ENCODE peak calls at places on chromosomes 3 and 15, in six cellular contexts. H, X, N, M, A and J are unnamed samples.

GRCh38 chr15:40590635-40591105 is 3.4 kb upstream of the KNL1 start:
- DNase-seq in X (no peak), H (no peak), N (no peak), A (no peak), M (no peak), J (no peak)

GRCh38 chr3:141646760-141647561 is 91.1 kb upstream of the RNF7 start:
- DNase-seq in X (peak), N (peak), H (no peak), A (peak), M (peak), J (peak)

GRCh38 chr3:8983026-8983425 is 19.8 kb upstream of the RAD18 start:
- DNase-seq in H (no peak), N (no peak), M (no peak), X (no peak), A (no peak), J (no peak)

GRCh38 chr3:195892355-195893120 is 15.8 kb downstream of the TNK2 start:
- DNase-seq in A (peak), N (peak), X (no peak), M (peak), H (no peak), J (no peak)

GRCh38 chr3:94483403-94483802 is 420.5 kb downstream of the NSUN3 start:
- DNase-seq in N (no peak), X (no peak), A (no peak), H (no peak), M (no peak), J (no peak)

GRCh38 chr3:193772389-193772788 is 179.4 kb downstream of the OPA1 start:
- DNase-seq in N (no peak), X (no peak), A (no peak), M (peak), H (peak), J (no peak)

GRCh38 chr3:63364909-63365308 is 86.8 kb downstream of the SYNPR start:
- DNase-seq in A (no peak), M (no peak), N (no peak), H (no peak), X (no peak), J (peak)

GRCh38 chr15:31586841-31587240 is 260.2 kb downstream of the KLF13 start:
- DNase-seq in N (no peak), M (no peak), H (no peak), X (no peak), A (no peak), J (no peak)

GRCh38 chr15:58495836-58496501 is 64.2 kb downstream of the LIPC start:
- DNase-seq in A (no peak), H (no peak), X (no peak), M (no peak), N (no peak), J (no peak)

GRCh38 chr3:99286266-99286845 is 352.0 kb upstream of the COL8A1 start:
- DNase-seq in A (peak), X (no peak), N (no peak), H (no peak), M (no peak), J (no peak)

GRCh38 chr15:72288291-72288690 is 15.9 kb upstream of the PARP6 start:
- DNase-seq in A (no peak), M (no peak), X (no peak), N (no peak), H (no peak), J (no peak)

GRCh38 chr3:19331931-19332330 is 183.6 kb downstream of the KCNH8 start:
- DNase-seq in A (no peak), H (no peak), X (no peak), M (no peak), N (no peak), J (no peak)

GRCh38 chr3:49373563-49373962 is 15.4 kb upstream of the GPX1 start:
- DNase-seq in X (no peak), A (no peak), N (no peak), H (no peak), M (no peak), J (no peak)

GRCh38 chr15:88704791-88705768 is 66.3 kb downstream of the ISG20 start:
- DNase-seq in M (no peak), H (peak), N (no peak), A (peak), X (no peak), J (peak)

GRCh38 chr3:55405436-55405835 is 81.7 kb downstream of the WNT5A start:
- DNase-seq in N (peak), X (no peak), M (no peak), H (peak), A (no peak), J (peak)

GRCh38 chr3:24271228-24271627 is 223.4 kb downstream of the THRB start:
- DNase-seq in A (no peak), X (no peak), M (no peak), N (no peak), H (no peak), J (no peak)

GRCh38 chr3:56314842-56315241 is 153.4 kb downstream of the ERC2 start:
- DNase-seq in M (no peak), H (no peak), X (no peak), N (no peak), A (no peak), J (peak)

GRCh38 chr3:62259924-62260323 is 113.4 kb downstream of the FEZF2 start:
- DNase-seq in A (no peak), X (no peak), M (no peak), H (no peak), N (no peak), J (no peak)

GRCh38 chr15:63288778-63289378 is 11.5 kb downstream of the APH1B start:
- DNase-seq in N (peak), X (peak), A (peak), M (peak), H (no peak), J (no peak)

GRCh38 chr15:78077053-78077859 is at the start of gene TBC1D2B:
- DNase-seq in A (peak), H (peak), M (no peak), N (peak), X (peak), J (peak)

GRCh38 chr15:43105077-43105769 is 615 bp downstream of the UBR1 start:
- DNase-seq in M (peak), N (peak), X (peak), H (no peak), A (no peak), J (no peak)

GRCh38 chr3:106425021-106425420 is 556.2 kb upstream of the CBLB start:
- DNase-seq in A (no peak), H (no peak), X (no peak), M (no peak), N (no peak), J (no peak)

GRCh38 chr3:168884353-168884903 is 779.1 kb downstream of the MECOM start:
- DNase-seq in X (no peak), M (no peak), H (no peak), A (peak), N (no peak), J (no peak)

GRCh38 chr3:194964809-194965208 is 279.1 kb downstream of the FAM43A start:
- DNase-seq in N (no peak), X (no peak), A (no peak), M (no peak), H (no peak), J (no peak)

GRCh38 chr3:52834871-52835501 is at the start of gene MUSTN1:
- DNase-seq in N (no peak), A (no peak), H (no peak), X (no peak), M (peak), J (no peak)

GRCh38 chr15:40894689-40895308 is 549 bp downstream of the VPS18 start:
- DNase-seq in X (peak), A (peak), N (peak), M (peak), H (peak), J (peak)

GRCh38 chr15:28930476-28931291 is 44.9 kb downstream of the APBA2 start:
- DNase-seq in N (no peak), A (no peak), H (no peak), X (no peak), M (no peak), J (no peak)

GRCh38 chr15:70067011-70067410 is 30.7 kb downstream of the TLE3 start:
- DNase-seq in N (no peak), X (no peak), H (no peak), A (no peak), M (no peak), J (no peak)

GRCh38 chr3:151639096-151639740 is 94.5 kb upstream of the AADACL2 start:
- DNase-seq in X (no peak), N (no peak), A (no peak), H (no peak), M (peak), J (no peak)

GRCh38 chr15:68073576-68074288 is 19.6 kb downstream of the PIAS1 start:
- DNase-seq in H (no peak), N (no peak), X (no peak), A (no peak), M (no peak), J (no peak)

GRCh38 chr3:105729662-105730061 is 139.2 kb downstream of the CBLB start:
- DNase-seq in N (no peak), A (peak), H (no peak), X (no peak), M (no peak), J (no peak)

GRCh38 chr15:59994855-59995557 is 9.1 kb upstream of the FOXB1 start:
- DNase-seq in A (no peak), M (no peak), X (no peak), N (no peak), H (peak), J (peak)

GRCh38 chr3:108818404-108818803 is 4.2 kb upstream of the TRAT1 start:
- DNase-seq in M (peak), H (no peak), N (peak), X (no peak), A (peak), J (peak)
- TF ChIP-seq JUN in M (no peak), H (no peak), N (no peak), X (no peak), A (no peak), J (no peak)

GRCh38 chr3:12454076-12454807 is 30.0 kb upstream of the TSEN2 start:
- DNase-seq in A (no peak), H (no peak), N (no peak), M (no peak), X (no peak), J (no peak)
- TF ChIP-seq JUN in A (no peak), H (no peak), N (no peak), M (no peak), X (no peak), J (no peak)

DNA sequence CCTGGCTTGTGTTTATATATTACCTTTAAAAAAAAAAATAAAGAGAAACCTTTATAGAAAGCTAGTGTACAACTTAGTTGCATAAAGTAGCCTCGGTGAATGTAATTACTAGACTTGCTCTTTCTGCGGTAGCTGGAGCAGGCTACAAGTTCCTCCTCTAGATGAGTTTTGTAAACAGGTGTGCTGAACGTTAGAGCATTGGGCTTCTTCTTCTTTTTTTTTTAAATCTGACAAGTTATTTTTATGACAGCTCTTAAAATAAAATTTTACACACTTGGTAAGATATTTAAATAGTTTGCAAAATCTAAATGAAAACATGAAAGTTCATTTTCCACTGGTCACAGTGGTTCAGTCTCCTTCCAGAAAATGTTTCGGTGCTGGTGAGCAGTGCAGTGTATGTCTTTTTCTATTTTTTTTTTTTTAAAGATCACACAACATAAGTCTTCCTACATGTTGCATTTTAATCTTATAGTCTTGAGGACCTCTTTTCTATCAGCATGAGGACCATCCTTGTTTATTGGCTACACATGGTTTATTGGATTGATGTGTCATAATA is 3.0 kb downstream of the CCR9 start:
- DNase-seq in N (no peak), A (no peak), X (no peak), H (no peak), M (no peak), J (no peak)
- TF ChIP-seq JUN in N (no peak), A (no peak), X (no peak), H (no peak), M (no peak), J (no peak)

GRCh38 chr3:40718681-40719080 is 193.9 kb downstream of the ZNF621 start:
- DNase-seq in A (no peak), H (no peak), M (no peak), X (no peak), N (no peak), J (no peak)

GRCh38 chr3:40720351-40720750 is 195.6 kb downstream of the ZNF621 start:
- DNase-seq in H (no peak), A (no peak), M (peak), X (no peak), N (no peak), J (no peak)

GRCh38 chr3:40719660-40720287 is 195.0 kb downstream of the ZNF621 start:
- DNase-seq in M (peak), X (no peak), N (peak), H (peak), A (no peak), J (peak)

GRCh38 chr3:40717471-40717870 is 192.7 kb downstream of the ZNF621 start:
- DNase-seq in M (no peak), N (no peak), X (no peak), A (no peak), H (no peak), J (no peak)

GRCh38 chr3:40718209-40718608 is 193.4 kb downstream of the ZNF621 start:
- DNase-seq in H (no peak), X (no peak), N (no peak), A (no peak), M (no peak), J (no peak)
- TF ChIP-seq JUN in H (no peak), X (no peak), N (no peak), A (no peak), M (no peak), J (no peak)

GRCh38 chr3:171327441-171328174 is 132.6 kb downstream of the TNIK start:
- DNase-seq in X (no peak), A (no peak), N (no peak), H (no peak), M (no peak), J (no peak)
- TF ChIP-seq JUN in X (no peak), A (no peak), N (no peak), H (no peak), M (no peak), J (no peak)